ENCODE peak calls at places on chromosomes 6 and 20, in four cellular contexts. V, L, I and D are unnamed samples.

GRCh38 chr20:25050082-25050481 is 7.9 kb downstream of the ACSS1 start:
- DNase-seq in V (no peak), I (peak; percentile 14), L (no peak), D (no peak)

GRCh38 chr6:34919651-34920050 is 30.6 kb downstream of the ANKS1A start:
- DNase-seq in I (no peak), L (no peak), V (no peak), D (no peak)

GRCh38 chr6:169454204-169454871 is 200.7 kb upstream of the THBS2 start:
- DNase-seq in L (no peak), I (no peak), V (peak; percentile 26), D (no peak)

GRCh38 chr20:50360921-50361320 is 149.3 kb upstream of the PTPN1 start:
- DNase-seq in L (no peak), V (no peak), I (no peak), D (no peak)

GRCh38 chr6:49576618-49577017 is 26.1 kb downstream of the C6orf141 start:
- DNase-seq in V (no peak), I (no peak), L (no peak), D (no peak)

GRCh38 chr20:48706116-48706656 is 121.6 kb downstream of the PREX1 start:
- DNase-seq in L (no peak), I (no peak), V (no peak), D (no peak)

GRCh38 chr6:156601156-156601820 is 175.9 kb upstream of the ARID1B start:
- DNase-seq in V (no peak), I (no peak), L (no peak), D (no peak)

GRCh38 chr6:33960345-33961313 is 156.8 kb upstream of the MLN start:
- DNase-seq in I (peak; percentile 49), L (no peak), V (no peak), D (no peak)